ENCODE peak calls at places on chromosomes 11 and 22, in five cellular contexts. I is fibroblast of the aortic adventitia, Z is stomach, V is hepatocyte, P is astrocyte of the cerebellum. L is an unnamed sample.

GRCh38 chr11:7672960-7673723 is at the start of gene CYB5R2:
- DNase-seq in V (peak), Z (peak), P (no peak), I (peak), L (peak)

GRCh38 chr11:34185926-34186841 is 80.8 kb downstream of the NAT10 start:
- DNase-seq in Z (no peak), P (no peak), V (no peak), I (peak), L (no peak)

GRCh38 chr11:48028909-48029685 is 48.7 kb downstream of the PTPRJ start:
- DNase-seq in P (no peak), I (peak), Z (no peak), V (no peak), L (no peak)

GRCh38 chr22:45533731-45534130 is 31.0 kb downstream of the FBLN1 start:
- DNase-seq in I (no peak), Z (no peak), P (no peak), V (no peak), L (no peak)

GRCh38 chr22:20015971-20016733 is 471 bp downstream of the ARVCF start:
- DNase-seq in V (peak), P (no peak), Z (peak), I (no peak), L (peak)

GRCh38 chr11:47413908-47414684 is 5.7 kb downstream of the SLC39A13 start:
- DNase-seq in V (no peak), Z (no peak), I (peak), P (no peak), L (no peak)

GRCh38 chr11:34395916-34396555 is 38.2 kb upstream of the ABTB2 start:
- DNase-seq in V (no peak), I (peak), Z (no peak), P (no peak), L (no peak)

GRCh38 chr22:46854125-46854870 is 91.8 kb downstream of the TBC1D22A start:
- DNase-seq in V (no peak), P (no peak), Z (no peak), I (no peak), L (no peak)

GRCh38 chr11:64499261-64500004 is 91.6 kb upstream of the SLC22A12 start:
- DNase-seq in V (no peak), I (no peak), P (no peak), Z (no peak), L (no peak)

GRCh38 chr11:4065601-4066377 is 28.8 kb upstream of the RRM1 start:
- DNase-seq in I (peak), P (no peak), Z (no peak), V (no peak), L (no peak)

GRCh38 chr11:103339485-103339857 is 230.2 kb downstream of the DYNC2H1 start:
- DNase-seq in V (no peak), I (no peak), P (no peak), Z (no peak), L (no peak)

DNA sequence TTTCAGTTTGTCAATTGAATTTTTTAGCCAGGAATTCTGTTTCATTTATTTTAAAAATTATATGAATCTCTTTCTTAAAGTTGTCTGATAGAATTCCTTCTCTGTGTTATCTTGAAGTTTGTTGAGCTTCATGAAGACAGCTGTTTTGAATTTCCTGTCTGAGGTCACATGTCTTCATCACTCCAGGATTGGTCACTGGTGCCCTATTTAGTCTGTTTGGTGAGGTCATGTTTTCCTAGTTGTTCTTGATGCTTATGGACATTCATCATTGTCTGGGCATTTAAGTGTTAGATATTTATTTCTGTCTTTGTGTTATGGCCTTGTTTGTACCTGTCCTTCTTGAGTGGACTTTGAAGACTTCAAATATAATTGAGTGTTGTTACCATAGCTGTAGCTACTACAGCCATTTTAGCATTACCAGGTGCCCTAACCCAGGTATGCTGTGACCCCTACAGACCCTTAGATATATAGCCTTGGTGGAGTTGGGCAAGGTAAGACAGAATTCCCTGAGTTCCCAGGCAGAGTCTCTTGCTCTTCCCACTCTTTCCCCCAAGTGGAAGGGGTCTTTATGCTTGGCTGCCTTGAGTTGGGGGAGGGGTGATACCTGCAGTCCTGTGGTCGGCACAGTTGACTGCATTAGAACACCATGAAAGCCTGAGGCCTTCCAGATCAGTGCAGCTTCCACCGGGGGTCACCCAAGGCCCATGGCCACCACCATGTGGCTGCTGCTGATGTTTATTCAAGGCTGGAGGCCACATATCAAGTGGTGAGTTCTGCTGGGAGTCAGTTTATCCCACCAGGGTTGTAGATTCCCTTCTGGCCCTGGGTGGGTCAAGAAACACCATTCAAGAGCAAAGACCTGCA is 229.6 kb downstream of the DYNC2H1 start:
- DNase-seq in P (no peak), I (peak), Z (no peak), V (peak), L (no peak)
- TF ChIP-seq CTCF in P (peak), I (no peak), Z (no peak), V (peak), L (no peak)

GRCh38 chr11:93248602-93249001 is 50.8 kb upstream of the SLC36A4 start:
- DNase-seq in Z (no peak), P (no peak), V (no peak), I (peak), L (no peak)
- TF ChIP-seq CTCF in Z (no peak), P (no peak), V (peak), I (peak), L (no peak)

GRCh38 chr11:44634401-44635281 is 69.2 kb downstream of the CD82 start:
- DNase-seq in I (peak), P (peak), V (peak), Z (peak), L (peak)

GRCh38 chr11:44631831-44632230 is 66.4 kb downstream of the CD82 start:
- DNase-seq in V (no peak), I (no peak), P (no peak), Z (peak), L (no peak)

GRCh38 chr11:44630511-44631210 is 65.2 kb downstream of the CD82 start:
- DNase-seq in V (peak), P (no peak), Z (peak), I (no peak), L (peak)

GRCh38 chr11:44633641-44634040 is 68.2 kb downstream of the CD82 start:
- DNase-seq in Z (no peak), I (no peak), P (no peak), V (peak), L (peak)

GRCh38 chr11:44632466-44633123 is 67.1 kb downstream of the CD82 start:
- DNase-seq in Z (peak), V (peak), P (no peak), I (no peak), L (peak)
- TF ChIP-seq CTCF in Z (no peak), V (peak), P (peak), I (peak), L (peak)

GRCh38 chr11:40513281-40513680 is 946.2 kb downstream of the LRRC4C start:
- DNase-seq in V (no peak), Z (no peak), P (no peak), I (no peak), L (no peak)

GRCh38 chr11:40517122-40517521 is 942.3 kb downstream of the LRRC4C start:
- DNase-seq in V (no peak), I (no peak), Z (no peak), P (no peak), L (no peak)

GRCh38 chr11:40508307-40508706 is 951.1 kb downstream of the LRRC4C start:
- DNase-seq in I (no peak), P (no peak), V (no peak), Z (no peak), L (no peak)

DNA sequence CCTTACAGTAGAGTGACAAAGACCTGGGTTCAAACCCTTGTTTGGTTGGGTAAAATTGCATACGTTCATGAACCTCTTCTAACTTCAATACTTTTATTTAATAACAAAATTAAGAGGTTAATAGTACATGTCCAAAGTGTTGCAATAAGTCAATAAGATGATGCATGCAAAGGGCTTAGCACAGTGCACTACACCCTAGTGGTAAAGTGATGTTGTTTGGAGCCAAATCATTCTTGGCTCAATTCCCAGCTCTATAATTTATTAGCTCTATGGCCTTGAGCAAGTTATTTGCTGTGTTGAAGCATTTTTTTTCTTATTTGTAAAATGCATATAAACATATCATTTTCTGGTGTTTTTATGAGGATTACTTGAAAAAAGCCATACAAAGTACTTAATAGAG is 945.3 kb downstream of the LRRC4C start:
- DNase-seq in Z (no peak), I (no peak), V (peak), P (no peak), L (no peak)
- TF ChIP-seq CTCF in Z (no peak), I (no peak), V (no peak), P (no peak), L (no peak)

GRCh38 chr11:27723685-27724084 is 23.4 kb upstream of the BDNF start:
- DNase-seq in Z (no peak), P (no peak), V (no peak), I (no peak), L (no peak)
- TF ChIP-seq CTCF in Z (no peak), P (peak), V (no peak), I (no peak), L (no peak)

GRCh38 chr11:128884054-128884453 is 7.1 kb upstream of the KCNJ5 start:
- DNase-seq in V (no peak), P (no peak), Z (no peak), I (no peak), L (no peak)
- TF ChIP-seq CTCF in V (no peak), P (no peak), Z (no peak), I (no peak), L (no peak)

DNA sequence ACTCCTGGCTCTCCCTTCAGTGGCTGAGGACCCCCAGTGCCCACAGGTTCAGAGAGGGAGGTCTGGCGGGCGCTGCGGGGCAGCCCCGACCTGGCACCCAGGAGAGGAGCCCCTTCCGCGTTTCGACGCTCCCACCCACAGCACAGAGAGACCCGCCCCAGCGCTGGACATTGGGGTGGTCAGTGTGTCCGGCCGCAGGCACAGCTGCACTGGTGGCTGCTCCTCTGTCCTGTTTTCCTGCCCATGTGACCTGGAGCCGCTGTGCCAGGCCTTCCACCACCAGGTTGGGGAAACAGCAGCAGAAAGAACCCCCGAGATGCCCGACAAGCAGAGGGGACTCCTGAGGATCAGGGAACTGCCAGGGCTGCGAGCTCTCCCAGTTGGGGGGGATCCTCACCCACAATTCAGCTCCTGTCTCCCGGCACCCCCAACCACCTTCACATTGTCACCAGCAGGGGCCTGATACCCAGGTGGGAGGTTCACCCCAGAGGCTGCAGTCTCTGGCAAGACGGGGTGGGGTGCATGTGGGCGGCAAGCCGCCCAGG is 13.6 kb downstream of the KRTAP5-5 start:
- DNase-seq in V (no peak), I (no peak), Z (no peak), P (no peak), L (no peak)
- TF ChIP-seq CTCF in V (no peak), I (no peak), Z (no peak), P (no peak), L (no peak)

GRCh38 chr11:112086422-112087191 is at the start of the genes SDHD and TIMM8B:
- DNase-seq in I (peak), V (peak), P (peak), Z (peak), L (peak)
- TF ChIP-seq CTCF in I (peak), V (peak), P (peak), Z (no peak), L (no peak)

GRCh38 chr11:68956142-68956541 is 24.6 kb downstream of the MRGPRD start:
- DNase-seq in V (no peak), Z (no peak), I (no peak), P (no peak), L (peak)
- TF ChIP-seq CTCF in V (peak), Z (no peak), I (peak), P (no peak), L (peak)

DNA sequence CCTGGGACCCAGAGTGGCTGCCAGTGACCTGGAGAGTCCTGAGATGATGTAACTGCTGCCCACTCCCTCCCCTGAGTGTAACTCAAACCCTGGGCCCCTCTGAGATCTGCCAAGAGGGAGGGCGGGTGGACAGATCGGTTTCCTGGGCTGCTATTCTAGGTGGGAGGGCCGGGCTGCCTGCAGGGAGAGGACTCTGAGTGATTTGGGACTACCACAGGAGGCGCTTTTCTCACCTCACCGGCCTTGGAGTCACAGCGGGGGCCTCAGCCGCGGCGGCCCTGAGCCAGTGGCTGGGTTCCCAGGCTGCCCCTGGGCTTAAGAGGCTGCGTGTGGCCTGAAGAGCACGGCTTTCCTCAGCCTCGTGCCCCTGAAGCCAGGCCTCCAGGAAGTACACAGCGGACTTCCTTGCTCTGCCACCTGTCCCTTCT is 11.4 kb downstream of the RELT start:
- DNase-seq in P (no peak), V (no peak), Z (no peak), I (no peak), L (no peak)
- TF ChIP-seq CTCF in P (peak), V (no peak), Z (no peak), I (no peak), L (no peak)

L was measured in GM20000.